ENCODE peak calls at places on chromosomes 2 and 18, in eight cellular contexts. C is spleen; Z is heart left ventricle; G is NCI-H1436 treated with DMSO at 0.1 percent for 48 hours; E is ACHN; W is erythroblast; U is activated naive CD4-positive, alpha-beta T cell treated with Interleukin-2 at 50 U/mL for 16 hours; Y is ovary. J is an unnamed sample.

GRCh38 chr2:74778381-74779371 is 55.3 kb upstream of the HK2 start:
- DNase-seq in C (no peak), Z (no peak), G (peak), E (no peak), W (no peak), U (no peak), Y (no peak), J (no peak)

GRCh38 chr2:101388232-101388631 is 929 bp upstream of the CREG2 start:
- DNase-seq in C (no peak), Z (no peak), G (no peak), E (peak), W (no peak), U (no peak), Y (no peak), J (no peak)

GRCh38 chr18:3397031-3397750 is 52.8 kb upstream of the TGIF1 start:
- DNase-seq in C (no peak), Z (no peak), G (no peak), E (no peak), W (no peak), U (no peak), Y (no peak), J (no peak)

GRCh38 chr2:27803046-27803445 is 31.5 kb downstream of the MRPL33 start:
- DNase-seq in C (no peak), Z (no peak), G (no peak), E (no peak), W (no peak), U (no peak), Y (no peak), J (no peak)

GRCh38 chr2:231190531-231191197 is 7.8 kb upstream of the ARMC9 start:
- DNase-seq in C (no peak), Z (peak), G (no peak), E (no peak), W (no peak), U (no peak), Y (peak), J (no peak)

GRCh38 chr2:13968811-13969210 is 663.7 kb upstream of the LRATD1 start:
- DNase-seq in C (no peak), Z (no peak), G (no peak), E (peak), W (no peak), U (no peak), Y (no peak), J (no peak)

GRCh38 chr2:96957299-96957698 is 29.1 kb downstream of the FAM178B start:
- DNase-seq in C (peak), Z (no peak), G (no peak), E (no peak), W (no peak), U (no peak), Y (no peak), J (no peak)

GRCh38 chr2:69227717-69228116 is 159.3 kb downstream of the GFPT1 start:
- DNase-seq in C (no peak), Z (no peak), G (no peak), E (no peak), W (no peak), U (no peak), Y (no peak), J (no peak)

GRCh38 chr18:159037-159652 is 788 bp downstream of the USP14 start:
- DNase-seq in C (no peak), Z (no peak), G (no peak), E (peak), W (peak), U (no peak), Y (no peak), J (no peak)

GRCh38 chr2:33521791-33522281 is 45.4 kb downstream of the RASGRP3 start:
- DNase-seq in C (no peak), Z (no peak), G (no peak), E (no peak), W (no peak), U (no peak), Y (no peak), J (no peak)

GRCh38 chr2:8559811-8560210 is 122.0 kb upstream of the ID2 start:
- DNase-seq in C (no peak), Z (no peak), G (no peak), E (no peak), W (no peak), U (no peak), Y (no peak), J (no peak)

GRCh38 chr2:102708847-102709559 is 52.8 kb upstream of the TMEM182 start:
- DNase-seq in C (no peak), Z (no peak), G (no peak), E (no peak), W (no peak), U (no peak), Y (no peak), J (no peak)

GRCh38 chr18:73924836-73925235 is 222.8 kb downstream of the FBXO15 start:
- DNase-seq in C (no peak), Z (no peak), G (no peak), E (no peak), W (no peak), U (no peak), Y (no peak), J (no peak)